ENCODE peak calls at places on chromosomes 11 and 22, in eight cellular contexts. E is sigmoid colon; B is LoVo; Y is CD4-positive, alpha-beta T cell; X is fibroblast of lung; U is left ventricle myocardium superior; Z is activated T-helper 2 cell treated with anti-CD3 and anti-CD28 coated beads, Interferon-gamma antibody, Interleukin-2, Interleukin-4, amounts not matched to agents 10 μg/mL and 5 μg/mL and 100 μg/mL, durations not matched to agents 14 hours and 24 hours and 36 hours; D is activated CD4-positive, alpha-beta T cell treated with anti-CD3 and anti-CD28 coated beads for 24 hours. R is an unnamed sample.

GRCh38 chr22:20173720-20174119 is 22.9 kb upstream of the CCDC188 start:
- DNase-seq in B (no peak), E (no peak), Y (no peak), X (no peak), Z (no peak), D (no peak), U (no peak), R (no peak)

GRCh38 chr11:122634507-122634906 is 21.0 kb upstream of the UBASH3B start:
- DNase-seq in X (peak), D (no peak), B (no peak), Z (no peak), E (peak), U (peak), Y (no peak), R (no peak)

GRCh38 chr22:40243891-40244290 is 66.2 kb downstream of the TNRC6B start:
- DNase-seq in U (no peak), E (no peak), Z (no peak), X (no peak), Y (no peak), D (no peak), B (no peak), R (no peak)

GRCh38 chr11:64000026-64000739 is 13.9 kb downstream of the OTUB1 start:
- DNase-seq in U (peak), Y (peak), E (peak), Z (peak), D (peak), B (no peak), X (peak), R (peak)

GRCh38 chr11:63212742-63213141 is 30.7 kb downstream of the SLC22A25 start:
- DNase-seq in D (peak), B (peak), E (no peak), Y (no peak), U (no peak), X (peak), Z (no peak), R (no peak)

GRCh38 chr11:11805228-11805627 is 36.5 kb upstream of the USP47 start:
- DNase-seq in E (no peak), U (no peak), X (no peak), D (no peak), Y (no peak), B (no peak), Z (no peak), R (no peak)

GRCh38 chr11:116413861-116414260 is 358.9 kb downstream of the BUD13 start:
- DNase-seq in Y (no peak), E (no peak), U (no peak), X (no peak), D (no peak), Z (no peak), B (no peak), R (no peak)

GRCh38 chr22:42271906-42272305 is 1.5 kb upstream of the TCF20 start:
- DNase-seq in D (no peak), X (no peak), Z (no peak), B (no peak), Y (no peak), E (peak), U (no peak), R (no peak)

GRCh38 chr11:118820412-118821357 is 29.7 kb upstream of the DDX6 start:
- DNase-seq in E (peak), D (no peak), Y (no peak), X (peak), U (peak), B (no peak), Z (no peak), R (peak)

GRCh38 chr22:24920029-24920428 is 26.5 kb downstream of the LHFPL7 start:
- DNase-seq in U (no peak), X (no peak), Z (no peak), E (no peak), Y (no peak), B (no peak), D (no peak), R (no peak)

GRCh38 chr11:70763606-70764005 is 365.3 kb downstream of the CTTN start:
- DNase-seq in E (no peak), Z (no peak), B (no peak), Y (no peak), X (peak), D (no peak), U (no peak), R (no peak)